ENCODE peak calls at places on chromosomes 6 and 20, in seven cellular contexts. I is activated T-helper 1 cell treated with anti-CD3 and anti-CD28 coated beads, Interleukin-12 subunit alpha, Interleukin-12 subunit beta, Interleukin-2, Interleukin-4 antibody, amounts not matched to agents 30 ng/mL and 10 ng/mL and 1 ng/mL, durations not matched to agents 14 hours and 24 hours and 36 hours; T is epithelial cell of proximal tubule; Y is NCI-H748 treated with DMSO at 0.1 percent for 48 hours; K is AG08396; L is dermis microvascular lymphatic vessel endothelial cell; G is choroid plexus epithelial cell. A is an unnamed sample.

GRCh38 chr6:43125555-43125954 is 45.5 kb upstream of the SRF start:
- DNase-seq in I (no peak), T (no peak), Y (no peak), K (no peak), L (no peak), G (peak; percentile 56), A (no peak)

GRCh38 chr6:17280552-17281090 is 540 bp upstream of the RBM24 start:
- DNase-seq in I (no peak), T (no peak), Y (no peak), K (no peak), L (peak; percentile 30), G (no peak), A (no peak)

GRCh38 chr6:40903456-40903855 is 135.6 kb downstream of the UNC5CL start:
- DNase-seq in I (no peak), T (no peak), Y (no peak), K (no peak), L (no peak), G (no peak), A (no peak)

GRCh38 chr20:49594143-49594928 is 26.4 kb upstream of the PTGIS start:
- DNase-seq in I (peak; percentile 76), T (no peak), Y (no peak), K (peak; percentile 65), L (no peak), G (peak; percentile 87), A (peak; percentile 16)

GRCh38 chr6:110557226-110557625 is 80.8 kb upstream of the SLC22A16 start:
- DNase-seq in I (no peak), T (no peak), Y (no peak), K (no peak), L (no peak), G (no peak), A (peak; percentile 32)

GRCh38 chr6:134438825-134439224 is 120.9 kb upstream of the SGK1 start:
- DNase-seq in I (no peak), T (no peak), Y (no peak), K (no peak), L (no peak), G (no peak), A (no peak)

GRCh38 chr20:45853484-45853883 is 3.7 kb downstream of the ACOT8 start:
- DNase-seq in I (no peak), T (no peak), Y (no peak), K (no peak), L (no peak), G (no peak), A (no peak)

GRCh38 chr6:44045672-44046015 is 81.6 kb downstream of the MRPL14 start:
- DNase-seq in I (no peak), T (no peak), Y (no peak), K (no peak), L (no peak), G (no peak), A (no peak)

GRCh38 chr6:104784884-104785283 is 74.8 kb downstream of the HACE1 start:
- DNase-seq in I (no peak), T (no peak), Y (no peak), K (no peak), L (peak; percentile 77), G (peak; percentile 42), A (no peak)

GRCh38 chr6:122717350-122717749 is 62.2 kb upstream of the FABP7 start:
- DNase-seq in I (no peak), T (no peak), Y (peak; percentile 65), K (peak; percentile 15), L (no peak), G (peak; percentile 52), A (no peak)

GRCh38 chr20:2745936-2746635 is 53.5 kb downstream of the EBF4 start:
- DNase-seq in I (no peak), T (no peak), Y (no peak), K (no peak), L (no peak), G (no peak), A (no peak)

GRCh38 chr6:153084393-153084792 is 46.7 kb downstream of the RGS17 start:
- DNase-seq in I (no peak), T (no peak), Y (no peak), K (peak; percentile 27), L (no peak), G (peak; percentile 64), A (no peak)

GRCh38 chr6:104710543-104711335 is 149.0 kb downstream of the HACE1 start:
- DNase-seq in I (no peak), T (no peak), Y (no peak), K (no peak), L (no peak), G (peak; percentile 38), A (no peak)

GRCh38 chr6:4559281-4559875 is 216.8 kb upstream of the CDYL start:
- DNase-seq in I (no peak), T (no peak), Y (no peak), K (no peak), L (no peak), G (no peak), A (no peak)

GRCh38 chr6:7047966-7048365 is 59.8 kb upstream of the RREB1 start:
- DNase-seq in I (no peak), T (no peak), Y (no peak), K (peak; percentile 25), L (no peak), G (peak; percentile 23), A (no peak)

GRCh38 chr6:43748765-43749164 is 21.2 kb upstream of the VEGFA start:
- DNase-seq in I (no peak), T (no peak), Y (no peak), K (no peak), L (no peak), G (no peak), A (no peak)

GRCh38 chr6:130862370-130862769 is 35.2 kb downstream of the SMLR1 start:
- DNase-seq in I (no peak), T (no peak), Y (no peak), K (no peak), L (no peak), G (no peak), A (no peak)

GRCh38 chr6:3527797-3528067 is 70.9 kb upstream of the SLC22A23 start:
- DNase-seq in I (no peak), T (no peak), Y (no peak), K (no peak), L (no peak), G (no peak), A (no peak)

GRCh38 chr20:50762045-50762422 is 30.7 kb downstream of the PARD6B start:
- DNase-seq in I (no peak), T (no peak), Y (no peak), K (no peak), L (no peak), G (no peak), A (no peak)

GRCh38 chr20:10550204-10551118 is 115.4 kb downstream of the SLX4IP start:
- DNase-seq in I (no peak), T (no peak), Y (no peak), K (no peak), L (no peak), G (no peak), A (no peak)

A was measured in NCI-H526.